ENCODE peak calls at places on chromosomes 4 and X, in five cellular contexts. One of them, this sample, is unnamed.

GRCh38 chrX:13898603-13899002 is 81.7 kb upstream of the GPM6B start:
- DNase-seq in IMR-90: peak
- DNase-seq in neuronal stem cell: no peak
- DNase-seq in H1: no peak
- DNase-seq in trophoblast cell: no peak
- DNase-seq in this sample: no peak

GRCh38 chr4:113052379-113052951 is 3.0 kb downstream of the ANK2 start:
- DNase-seq in IMR-90: peak
- DNase-seq in neuronal stem cell: no peak
- DNase-seq in H1: no peak
- DNase-seq in trophoblast cell: no peak
- DNase-seq in this sample: peak

GRCh38 chr4:188008377-188008776 is 12.8 kb downstream of the ZFP42 start:
- DNase-seq in IMR-90: peak
- DNase-seq in neuronal stem cell: no peak
- DNase-seq in H1: no peak
- DNase-seq in trophoblast cell: no peak
- DNase-seq in this sample: peak

GRCh38 chrX:74535633-74536141 is 78.7 kb downstream of the RLIM start:
- DNase-seq in IMR-90: peak
- DNase-seq in neuronal stem cell: no peak
- DNase-seq in H1: no peak
- DNase-seq in trophoblast cell: peak
- DNase-seq in this sample: peak

GRCh38 chr4:22190855-22191254 is 242.3 kb upstream of the KCNIP4 start:
- DNase-seq in IMR-90: peak
- DNase-seq in neuronal stem cell: no peak
- DNase-seq in H1: no peak
- DNase-seq in trophoblast cell: no peak
- DNase-seq in this sample: peak

GRCh38 chr4:103100691-103101090 is 1.1 kb upstream of the BDH2 start:
- DNase-seq in IMR-90: no peak
- DNase-seq in neuronal stem cell: no peak
- DNase-seq in H1: no peak
- DNase-seq in trophoblast cell: no peak
- DNase-seq in this sample: no peak

GRCh38 chrX:15269618-15270521 is at the start of gene ASB9:
- DNase-seq in IMR-90: peak
- DNase-seq in neuronal stem cell: no peak
- DNase-seq in H1: no peak
- DNase-seq in trophoblast cell: peak
- DNase-seq in this sample: peak

GRCh38 chr4:145679520-145679919 is 426 bp upstream of the C4orf51 start:
- DNase-seq in IMR-90: peak
- DNase-seq in neuronal stem cell: no peak
- DNase-seq in H1: no peak
- DNase-seq in trophoblast cell: no peak
- DNase-seq in this sample: peak

GRCh38 chrX:123489011-123489410 is 243.8 kb downstream of the THOC2 start:
- DNase-seq in IMR-90: peak
- DNase-seq in neuronal stem cell: no peak
- DNase-seq in H1: no peak
- DNase-seq in trophoblast cell: no peak
- DNase-seq in this sample: peak

GRCh38 chrX:56766554-56767412 is 37.7 kb downstream of the NBDY start:
- DNase-seq in IMR-90: peak
- DNase-seq in neuronal stem cell: no peak
- DNase-seq in H1: no peak
- DNase-seq in trophoblast cell: peak
- DNase-seq in this sample: peak

GRCh38 chr4:123361195-123361861 is 35.3 kb upstream of the SPRY1 start:
- DNase-seq in IMR-90: peak
- DNase-seq in neuronal stem cell: no peak
- DNase-seq in H1: no peak
- DNase-seq in trophoblast cell: peak
- DNase-seq in this sample: peak

GRCh38 chr4:109079177-109079576 is 223.3 kb downstream of the COL25A1 start:
- DNase-seq in IMR-90: peak
- DNase-seq in neuronal stem cell: no peak
- DNase-seq in H1: no peak
- DNase-seq in trophoblast cell: peak
- DNase-seq in this sample: peak

GRCh38 chr4:112944006-112944405 is 105.4 kb upstream of the ANK2 start:
- DNase-seq in IMR-90: no peak
- DNase-seq in neuronal stem cell: no peak
- DNase-seq in H1: no peak
- DNase-seq in trophoblast cell: no peak
- DNase-seq in this sample: no peak

GRCh38 chr4:185894481-185894880 is 82.5 kb upstream of the SORBS2 start:
- DNase-seq in IMR-90: no peak
- DNase-seq in neuronal stem cell: no peak
- DNase-seq in H1: no peak
- DNase-seq in trophoblast cell: no peak
- DNase-seq in this sample: no peak

GRCh38 chr4:17468638-17469221 is 43.2 kb downstream of the QDPR start:
- DNase-seq in IMR-90: peak
- DNase-seq in neuronal stem cell: peak
- DNase-seq in H1: no peak
- DNase-seq in trophoblast cell: peak
- DNase-seq in this sample: peak

GRCh38 chr4:123652501-123652900 is 255.9 kb downstream of the SPRY1 start:
- DNase-seq in IMR-90: peak
- DNase-seq in neuronal stem cell: no peak
- DNase-seq in H1: no peak
- DNase-seq in trophoblast cell: no peak
- DNase-seq in this sample: no peak

GRCh38 chrX:135536883-135537282 is 16.4 kb downstream of the INTS6L start:
- DNase-seq in IMR-90: no peak
- DNase-seq in neuronal stem cell: no peak
- DNase-seq in H1: no peak
- DNase-seq in trophoblast cell: no peak
- DNase-seq in this sample: no peak

GRCh38 chrX:151153086-151153485 is 23.3 kb upstream of the GPR50 start:
- DNase-seq in IMR-90: peak
- DNase-seq in neuronal stem cell: peak
- DNase-seq in H1: no peak
- DNase-seq in trophoblast cell: peak
- DNase-seq in this sample: peak

GRCh38 chr4:103757631-103758030 is 37.8 kb upstream of the TACR3 start:
- DNase-seq in IMR-90: no peak
- DNase-seq in neuronal stem cell: no peak
- DNase-seq in H1: no peak
- DNase-seq in trophoblast cell: no peak
- DNase-seq in this sample: no peak

GRCh38 chr4:155591201-155591600 is 75.4 kb upstream of the GUCY1A1 start:
- DNase-seq in IMR-90: no peak
- DNase-seq in neuronal stem cell: no peak
- DNase-seq in H1: no peak
- DNase-seq in trophoblast cell: no peak
- DNase-seq in this sample: no peak

GRCh38 chr4:86891785-86892638 is at the start of gene C4orf36:
- DNase-seq in IMR-90: peak
- DNase-seq in neuronal stem cell: peak
- DNase-seq in H1: peak
- DNase-seq in trophoblast cell: peak
- DNase-seq in this sample: peak

GRCh38 chr4:41750158-41750623 is 1.7 kb upstream of the PHOX2B start:
- DNase-seq in IMR-90: no peak
- DNase-seq in neuronal stem cell: peak
- DNase-seq in H1: no peak
- DNase-seq in trophoblast cell: no peak
- DNase-seq in this sample: no peak

GRCh38 chr4:65014078-65014477 is 604.8 kb upstream of the TECRL start:
- DNase-seq in IMR-90: no peak
- DNase-seq in neuronal stem cell: no peak
- DNase-seq in H1: no peak
- DNase-seq in trophoblast cell: no peak
- DNase-seq in this sample: no peak

GRCh38 chrX:94455782-94456181 is 781.8 kb downstream of the FAM133A start:
- DNase-seq in IMR-90: no peak
- DNase-seq in neuronal stem cell: no peak
- DNase-seq in H1: no peak
- DNase-seq in trophoblast cell: no peak
- DNase-seq in this sample: no peak

GRCh38 chr4:15042529-15043167 is 40.4 kb downstream of the CPEB2 start:
- DNase-seq in IMR-90: no peak
- DNase-seq in neuronal stem cell: no peak
- DNase-seq in H1: no peak
- DNase-seq in trophoblast cell: peak
- DNase-seq in this sample: no peak

GRCh38 chr4:26058537-26058936 is 144.5 kb downstream of the SMIM20 start:
- DNase-seq in IMR-90: no peak
- DNase-seq in neuronal stem cell: no peak
- DNase-seq in H1: no peak
- DNase-seq in trophoblast cell: peak
- DNase-seq in this sample: no peak

GRCh38 chr4:23889814-23890269 is at the start of gene PPARGC1A:
- DNase-seq in IMR-90: peak
- DNase-seq in neuronal stem cell: peak
- DNase-seq in H1: no peak
- DNase-seq in trophoblast cell: peak
- DNase-seq in this sample: peak

GRCh38 chr4:86174496-86174895 is 185.4 kb downstream of the MAPK10 start:
- DNase-seq in IMR-90: no peak
- DNase-seq in neuronal stem cell: no peak
- DNase-seq in H1: no peak
- DNase-seq in trophoblast cell: no peak
- DNase-seq in this sample: no peak

GRCh38 chr4:31645211-31645610 is 925.0 kb downstream of the PCDH7 start:
- DNase-seq in IMR-90: no peak
- DNase-seq in neuronal stem cell: no peak
- DNase-seq in H1: no peak
- DNase-seq in trophoblast cell: no peak
- DNase-seq in this sample: no peak

GRCh38 chr4:164799410-164799809 is 45.5 kb downstream of the SMIM31 start:
- DNase-seq in IMR-90: no peak
- DNase-seq in neuronal stem cell: peak
- DNase-seq in H1: peak
- DNase-seq in trophoblast cell: no peak
- DNase-seq in this sample: no peak

GRCh38 chr4:156961241-156962068 is 10.1 kb downstream of the PDGFC start:
- DNase-seq in IMR-90: no peak
- DNase-seq in neuronal stem cell: no peak
- DNase-seq in H1: no peak
- DNase-seq in trophoblast cell: peak
- DNase-seq in this sample: peak

GRCh38 chrX:107154787-107155620 is 36.4 kb upstream of the RBM41 start:
- DNase-seq in IMR-90: peak
- DNase-seq in neuronal stem cell: no peak
- DNase-seq in H1: peak
- DNase-seq in trophoblast cell: no peak
- DNase-seq in this sample: peak

GRCh38 chr4:166600264-166600663 is 634.0 kb downstream of the SPOCK3 start:
- DNase-seq in IMR-90: no peak
- DNase-seq in neuronal stem cell: no peak
- DNase-seq in H1: no peak
- DNase-seq in trophoblast cell: no peak
- DNase-seq in this sample: no peak

GRCh38 chrX:1592863-1593201 is 1.4 kb downstream of the AKAP17A start:
- DNase-seq in IMR-90: peak
- DNase-seq in neuronal stem cell: no peak
- DNase-seq in H1: no peak
- DNase-seq in trophoblast cell: no peak
- DNase-seq in this sample: no peak

GRCh38 chrX:24148535-24149345 is 789 bp upstream of the ZFX start:
- DNase-seq in IMR-90: peak
- DNase-seq in neuronal stem cell: peak
- DNase-seq in H1: no peak
- DNase-seq in trophoblast cell: peak
- DNase-seq in this sample: peak
- H3K14ac ChIP-seq in IMR-90: peak
- H3K14ac ChIP-seq in neuronal stem cell: no peak
- H3K14ac ChIP-seq in H1: no peak
- H3K14ac ChIP-seq in trophoblast cell: peak
- H3K14ac ChIP-seq in this sample: no peak

GRCh38 chr4:1573830-1574459 is 110.2 kb downstream of the FAM53A start:
- DNase-seq in IMR-90: no peak
- DNase-seq in neuronal stem cell: no peak
- DNase-seq in H1: no peak
- DNase-seq in trophoblast cell: no peak
- DNase-seq in this sample: no peak

GRCh38 chr4:1572964-1573720 is 111.0 kb downstream of the FAM53A start:
- DNase-seq in IMR-90: no peak
- DNase-seq in neuronal stem cell: no peak
- DNase-seq in H1: no peak
- DNase-seq in trophoblast cell: no peak
- DNase-seq in this sample: no peak

GRCh38 chr4:1571986-1572385 is 112.1 kb downstream of the FAM53A start:
- DNase-seq in IMR-90: no peak
- DNase-seq in neuronal stem cell: no peak
- DNase-seq in H1: no peak
- DNase-seq in trophoblast cell: no peak
- DNase-seq in this sample: no peak

GRCh38 chr4:1571165-1571908 is 112.8 kb downstream of the FAM53A start:
- DNase-seq in IMR-90: no peak
- DNase-seq in neuronal stem cell: no peak
- DNase-seq in H1: no peak
- DNase-seq in trophoblast cell: no peak
- DNase-seq in this sample: no peak

GRCh38 chr4:1572521-1572920 is 111.6 kb downstream of the FAM53A start:
- DNase-seq in IMR-90: no peak
- DNase-seq in neuronal stem cell: no peak
- DNase-seq in H1: no peak
- DNase-seq in trophoblast cell: no peak
- DNase-seq in this sample: no peak
- H3K4me3 ChIP-seq in IMR-90: no peak
- H3K4me3 ChIP-seq in neuronal stem cell: no peak
- H3K4me3 ChIP-seq in H1: no peak
- H3K4me3 ChIP-seq in trophoblast cell: no peak
- H3K4me3 ChIP-seq in this sample: no peak

GRCh38 chr4:101158136-101158485 is 189.2 kb downstream of the PPP3CA start:
- DNase-seq in IMR-90: peak
- DNase-seq in neuronal stem cell: no peak
- DNase-seq in H1: no peak
- DNase-seq in trophoblast cell: no peak
- DNase-seq in this sample: no peak

GRCh38 chr4:101155368-101155767 is 192.0 kb downstream of the PPP3CA start:
- DNase-seq in IMR-90: peak
- DNase-seq in neuronal stem cell: no peak
- DNase-seq in H1: no peak
- DNase-seq in trophoblast cell: peak
- DNase-seq in this sample: peak

GRCh38 chr4:101156619-101157310 is 190.6 kb downstream of the PPP3CA start:
- DNase-seq in IMR-90: peak
- DNase-seq in neuronal stem cell: no peak
- DNase-seq in H1: no peak
- DNase-seq in trophoblast cell: no peak
- DNase-seq in this sample: no peak

GRCh38 chr4:101157415-101158135 is 189.8 kb downstream of the PPP3CA start:
- DNase-seq in IMR-90: peak
- DNase-seq in neuronal stem cell: no peak
- DNase-seq in H1: no peak
- DNase-seq in trophoblast cell: no peak
- DNase-seq in this sample: peak

GRCh38 chr4:101155859-101156430 is 191.4 kb downstream of the PPP3CA start:
- DNase-seq in IMR-90: no peak
- DNase-seq in neuronal stem cell: no peak
- DNase-seq in H1: no peak
- DNase-seq in trophoblast cell: no peak
- DNase-seq in this sample: no peak
- H2BK120ac ChIP-seq in IMR-90: no peak
- H2BK120ac ChIP-seq in neuronal stem cell: no peak
- H2BK120ac ChIP-seq in H1: no peak
- H2BK120ac ChIP-seq in trophoblast cell: no peak
- H2BK120ac ChIP-seq in this sample: no peak

GRCh38 chr4:93767917-93768316 is 60.6 kb upstream of the ATOH1 start:
- DNase-seq in IMR-90: no peak
- DNase-seq in neuronal stem cell: no peak
- DNase-seq in H1: no peak
- DNase-seq in trophoblast cell: no peak
- DNase-seq in this sample: no peak
- H3K14ac ChIP-seq in IMR-90: no peak
- H3K14ac ChIP-seq in neuronal stem cell: no peak
- H3K14ac ChIP-seq in H1: no peak
- H3K14ac ChIP-seq in trophoblast cell: no peak
- H3K14ac ChIP-seq in this sample: no peak